ENCODE peak calls at places on chromosome X, in five cellular contexts. P, C, D, L and Q are unnamed samples.
A peak's percentile ranks its signal among the peaks of the same experiment; 100 is the strongest.

GRCh38 chrX:73262991-73263390 is 48.3 kb upstream of the NAP1L2 start:
- DNase-seq in P (no peak), C (no peak), D (peak; percentile 28), L (no peak), Q (no peak)

GRCh38 chrX:82973641-82974040 is 534.4 kb upstream of the POU3F4 start:
- DNase-seq in P (no peak), C (no peak), D (no peak), L (no peak), Q (no peak)

GRCh38 chrX:17826609-17827496 is 34.2 kb downstream of the RAI2 start:
- DNase-seq in P (no peak), C (no peak), D (no peak), L (no peak), Q (no peak)

GRCh38 chrX:2583194-2584162 is 82.7 kb upstream of the DHRSX start:
- DNase-seq in P (peak; percentile 74), C (no peak), D (no peak), L (no peak), Q (peak; percentile 68)

GRCh38 chrX:107738768-107739167 is 36.8 kb downstream of the TSC22D3 start:
- DNase-seq in P (no peak), C (no peak), D (no peak), L (no peak), Q (no peak)

GRCh38 chrX:69045616-69046345 is 119.5 kb downstream of the PJA1 start:
- DNase-seq in P (no peak), C (no peak), D (no peak), L (no peak), Q (peak; percentile 45)

GRCh38 chrX:13110427-13111324 is 66.3 kb upstream of the FAM9C start:
- DNase-seq in P (peak; percentile 80), C (no peak), D (no peak), L (no peak), Q (no peak)

GRCh38 chrX:13803116-13803515 is 13.8 kb downstream of the GPM6B start:
- DNase-seq in P (no peak), C (no peak), D (peak; percentile 35), L (no peak), Q (peak; percentile 88)

GRCh38 chrX:120090208-120090607 is 12.7 kb upstream of the RHOXF2B start:
- DNase-seq in P (no peak), C (no peak), D (peak; percentile 51), L (no peak), Q (peak; percentile 59)

GRCh38 chrX:120732879-120733278 is 103.0 kb upstream of the C1GALT1C1 start:
- DNase-seq in P (peak; percentile 73), C (no peak), D (no peak), L (no peak), Q (no peak)

GRCh38 chrX:129523076-129524055 is at the start of gene SMARCA1:
- DNase-seq in P (peak; percentile 75), C (peak; percentile 46), D (no peak), L (peak; percentile 51), Q (peak; percentile 75)

GRCh38 chrX:153925387-153925738 is 701 bp downstream of the ARHGAP4 start:
- DNase-seq in P (no peak), C (no peak), D (no peak), L (no peak), Q (no peak)

GRCh38 chrX:10484683-10485247 is 135.6 kb downstream of the MID1 start:
- DNase-seq in P (no peak), C (no peak), D (no peak), L (no peak), Q (no peak)

GRCh38 chrX:107674480-107675364 is 46.4 kb downstream of the PRPS1 start:
- DNase-seq in P (peak; percentile 86), C (no peak), D (no peak), L (peak; percentile 63), Q (peak; percentile 13)

GRCh38 chrX:70755850-70756249 is 152.7 kb downstream of the TEX11 start:
- DNase-seq in P (no peak), C (no peak), D (peak; percentile 80), L (no peak), Q (peak; percentile 85)

GRCh38 chrX:1249101-1249887 is 19.3 kb upstream of the CSF2RA start:
- DNase-seq in P (no peak), C (peak; percentile 64), D (peak; percentile 79), L (no peak), Q (peak; percentile 88)

GRCh38 chrX:130994671-130995070 is 63.5 kb upstream of the ARHGAP36 start:
- DNase-seq in P (no peak), C (peak; percentile 9), D (no peak), L (no peak), Q (peak; percentile 59)

GRCh38 chrX:12657881-12658280 is 133.3 kb upstream of the PRPS2 start:
- DNase-seq in P (no peak), C (no peak), D (no peak), L (no peak), Q (no peak)

GRCh38 chrX:130645955-130646583 is 244.3 kb downstream of the RBMX2 start:
- DNase-seq in P (no peak), C (no peak), D (no peak), L (no peak), Q (no peak)

GRCh38 chrX:132023896-132024386 is 839 bp downstream of the STK26 start:
- DNase-seq in P (no peak), C (peak; percentile 21), D (no peak), L (no peak), Q (no peak)

GRCh38 chrX:150544835-150545790 is 23.3 kb upstream of the MTM1 start:
- DNase-seq in P (no peak), C (no peak), D (no peak), L (no peak), Q (no peak)

GRCh38 chrX:22629105-22629725 is 356.5 kb downstream of the CBLL2 start:
- DNase-seq in P (no peak), C (no peak), D (no peak), L (no peak), Q (no peak)

GRCh38 chrX:71543316-71543715 is 10.4 kb downstream of the OGT start:
- DNase-seq in P (no peak), C (no peak), D (no peak), L (no peak), Q (no peak)

DNA sequence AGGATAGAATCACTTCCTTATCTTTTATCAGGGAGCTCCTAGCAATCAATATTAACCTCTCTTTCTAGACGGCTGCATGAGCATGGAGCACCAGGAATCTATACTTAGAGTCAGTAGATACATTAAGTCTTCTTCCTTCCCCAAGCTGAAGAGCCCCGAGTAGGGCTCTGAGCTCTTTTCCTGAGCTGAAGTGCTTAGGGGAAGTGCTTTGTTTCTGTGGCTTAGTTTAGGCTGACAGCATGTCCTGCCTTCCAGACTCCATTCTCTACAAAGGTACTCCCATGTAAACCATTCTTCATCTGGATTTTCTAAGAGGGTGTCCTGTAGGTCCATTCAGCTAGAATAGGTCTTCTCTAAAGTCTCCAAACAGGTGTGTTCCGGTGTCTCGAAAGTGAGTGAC is 127.5 kb upstream of the AFF2 start:
- DNase-seq in P (no peak), C (no peak), D (no peak), L (no peak), Q (no peak)
- H3K9me3 ChIP-seq in P (no peaks in the 10 kb centered on the region), C (no peaks in the 10 kb centered on the region), D (no peaks in the 10 kb centered on the region), L (no peaks in the 10 kb centered on the region), Q (no peaks in the 10 kb centered on the region)

GRCh38 chrX:40148439-40149285 is 50.9 kb upstream of the BCOR start:
- DNase-seq in P (no peak), C (no peak), D (no peak), L (no peak), Q (peak; percentile 87)
- H3K9me3 ChIP-seq in P (no peaks in the 10 kb centered on the region), C (no peaks in the 10 kb centered on the region), D (peaks cover 7% of the 10 kb centered on the region), L (no peaks in the 10 kb centered on the region), Q (no peaks in the 10 kb centered on the region)

DNA sequence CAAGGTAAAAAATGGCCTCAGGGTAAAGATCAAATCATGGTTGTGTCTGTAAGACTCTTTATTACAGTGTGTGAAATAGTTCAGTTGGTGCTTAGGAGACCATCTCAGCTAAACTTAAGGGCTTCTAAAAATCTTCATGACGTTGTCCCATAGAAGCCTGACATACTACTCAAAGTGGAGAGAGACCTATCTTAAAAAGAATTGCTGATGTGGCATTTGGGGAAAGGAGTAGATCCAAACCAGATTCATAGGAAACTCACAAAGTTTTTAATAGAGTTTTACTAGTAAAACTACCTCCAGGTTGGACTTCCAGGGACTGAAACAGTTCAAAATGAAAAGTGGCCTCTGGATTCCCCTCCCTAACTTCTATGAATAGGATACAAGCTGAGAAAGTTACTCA is 81.6 kb downstream of the ZNF81 start:
- DNase-seq in P (no peak), C (no peak), D (no peak), L (no peak), Q (no peak)
- H3K9me3 ChIP-seq in P (peaks cover 6% of the 10 kb centered on the region), C (peaks cover 1% of the 10 kb centered on the region), D (peaks cover 53% of the 10 kb centered on the region), L (peaks cover 16% of the 10 kb centered on the region), Q (peaks cover 39% of the 10 kb centered on the region)

GRCh38 chrX:40182615-40183014 is 84.9 kb upstream of the BCOR start:
- DNase-seq in P (no peak), C (no peak), D (no peak), L (no peak), Q (no peak)
- H3K9me3 ChIP-seq in P (no peaks in the 10 kb centered on the region), C (peaks cover 5% of the 10 kb centered on the region), D (peaks cover 18% of the 10 kb centered on the region), L (peaks cover 7% of the 10 kb centered on the region), Q (peaks cover 9% of the 10 kb centered on the region)

GRCh38 chrX:76555816-76556215 is 128.3 kb downstream of the MAGEE1 start:
- DNase-seq in P (no peak), C (peak; percentile 27), D (peak; percentile 70), L (no peak), Q (peak; percentile 81)

GRCh38 chrX:76555269-76555668 is 127.8 kb downstream of the MAGEE1 start:
- DNase-seq in P (no peak), C (no peak), D (no peak), L (no peak), Q (no peak)

GRCh38 chrX:76550016-76550415 is 122.5 kb downstream of the MAGEE1 start:
- DNase-seq in P (no peak), C (no peak), D (no peak), L (no peak), Q (no peak)
- H3K9me3 ChIP-seq in P (peaks cover 3% of the 10 kb centered on the region), C (no peaks in the 10 kb centered on the region), D (peaks cover 12% of the 10 kb centered on the region), L (peaks cover 29% of the 10 kb centered on the region), Q (peaks cover 6% of the 10 kb centered on the region)

GRCh38 chrX:137569470-137569891 is 3.6 kb downstream of the ZIC3 start:
- DNase-seq in P (no peak), C (no peak), D (no peak), L (no peak), Q (no peak)
- H3K9me3 ChIP-seq in P (no peaks in the 10 kb centered on the region), C (no peaks in the 10 kb centered on the region), D (no peaks in the 10 kb centered on the region), L (peaks cover 5% of the 10 kb centered on the region), Q (no peaks in the 10 kb centered on the region)

GRCh38 chrX:67338262-67338661 is 205.6 kb upstream of the AR start:
- DNase-seq in P (no peak), C (no peak), D (no peak), L (no peak), Q (no peak)
- H3K9me3 ChIP-seq in P (no peaks in the 10 kb centered on the region), C (no peaks in the 10 kb centered on the region), D (no peaks in the 10 kb centered on the region), L (no peaks in the 10 kb centered on the region), Q (no peaks in the 10 kb centered on the region)